ENCODE peak calls at places on chromosome 5, in seven cellular contexts. One of them, this sample, is unnamed.
A peak's percentile ranks its signal among the peaks of the same experiment; 100 is the strongest.

GRCh38 chr5:174172104-174172965 is 126.8 kb downstream of the NSG2 start:
- DNase-seq in CD8-positive, alpha-beta T cell: no peak
- DNase-seq in EH: peak; percentile 42
- DNase-seq in Peyer's patch: no peak
- DNase-seq in amniotic stem cell: no peak
- DNase-seq in GM12891: no peak
- DNase-seq in Ammon's horn: peak; percentile 67
- DNase-seq in this sample: no peak

GRCh38 chr5:163366757-163367156 is 70.6 kb upstream of the CCNG1 start:
- DNase-seq in Peyer's patch: no peak
- DNase-seq in Ammon's horn: no peak
- DNase-seq in EH: no peak
- DNase-seq in amniotic stem cell: no peak
- DNase-seq in GM12891: no peak
- DNase-seq in CD8-positive, alpha-beta T cell: no peak
- DNase-seq in this sample: no peak

GRCh38 chr5:43433381-43433780 is 21.2 kb upstream of the CCL28 start:
- DNase-seq in EH: no peak
- DNase-seq in CD8-positive, alpha-beta T cell: no peak
- DNase-seq in Ammon's horn: no peak
- DNase-seq in amniotic stem cell: no peak
- DNase-seq in GM12891: no peak
- DNase-seq in Peyer's patch: no peak
- DNase-seq in this sample: no peak

GRCh38 chr5:37871023-37871815 is 31.4 kb upstream of the GDNF start:
- DNase-seq in CD8-positive, alpha-beta T cell: no peak
- DNase-seq in GM12891: no peak
- DNase-seq in Ammon's horn: no peak
- DNase-seq in amniotic stem cell: peak; percentile 39
- DNase-seq in Peyer's patch: no peak
- DNase-seq in EH: peak; percentile 82
- DNase-seq in this sample: no peak

GRCh38 chr5:72252574-72253155 is 67.4 kb downstream of the MRPS27 start:
- DNase-seq in amniotic stem cell: no peak
- DNase-seq in EH: peak; percentile 67
- DNase-seq in Peyer's patch: no peak
- DNase-seq in Ammon's horn: no peak
- DNase-seq in GM12891: no peak
- DNase-seq in CD8-positive, alpha-beta T cell: no peak
- DNase-seq in this sample: no peak

GRCh38 chr5:10018211-10018610 is 231.5 kb downstream of the ATPSCKMT start:
- DNase-seq in EH: peak; percentile 66
- DNase-seq in Peyer's patch: no peak
- DNase-seq in amniotic stem cell: no peak
- DNase-seq in Ammon's horn: no peak
- DNase-seq in GM12891: no peak
- DNase-seq in CD8-positive, alpha-beta T cell: no peak
- DNase-seq in this sample: no peak

GRCh38 chr5:6715758-6716633 is 2.8 kb downstream of the TENT4A start:
- DNase-seq in Ammon's horn: no peak
- DNase-seq in amniotic stem cell: no peak
- DNase-seq in GM12891: no peak
- DNase-seq in Peyer's patch: peak; percentile 63
- DNase-seq in EH: no peak
- DNase-seq in CD8-positive, alpha-beta T cell: no peak
- DNase-seq in this sample: no peak

GRCh38 chr5:141507387-141508091 is 18.7 kb downstream of the PCDHGC5 start:
- DNase-seq in amniotic stem cell: peak; percentile 36
- DNase-seq in Ammon's horn: no peak
- DNase-seq in CD8-positive, alpha-beta T cell: no peak
- DNase-seq in GM12891: no peak
- DNase-seq in Peyer's patch: no peak
- DNase-seq in EH: peak; percentile 93
- DNase-seq in this sample: no peak

GRCh38 chr5:99441235-99441634 is 512.4 kb upstream of the CHD1 start:
- DNase-seq in amniotic stem cell: no peak
- DNase-seq in Ammon's horn: no peak
- DNase-seq in CD8-positive, alpha-beta T cell: no peak
- DNase-seq in GM12891: no peak
- DNase-seq in Peyer's patch: no peak
- DNase-seq in EH: no peak
- DNase-seq in this sample: no peak

GRCh38 chr5:64790210-64790609 is 21.5 kb downstream of the CWC27 start:
- DNase-seq in Peyer's patch: no peak
- DNase-seq in GM12891: no peak
- DNase-seq in EH: peak; percentile 60
- DNase-seq in amniotic stem cell: no peak
- DNase-seq in Ammon's horn: no peak
- DNase-seq in CD8-positive, alpha-beta T cell: no peak
- DNase-seq in this sample: no peak

GRCh38 chr5:98109561-98110006 is 663.9 kb upstream of the RGMB start:
- DNase-seq in GM12891: no peak
- DNase-seq in Peyer's patch: no peak
- DNase-seq in Ammon's horn: no peak
- DNase-seq in CD8-positive, alpha-beta T cell: no peak
- DNase-seq in EH: peak; percentile 92
- DNase-seq in amniotic stem cell: peak; percentile 27
- DNase-seq in this sample: no peak

GRCh38 chr5:170251462-170251861 is 18.7 kb downstream of the C5orf58 start:
- DNase-seq in GM12891: no peak
- DNase-seq in Ammon's horn: no peak
- DNase-seq in Peyer's patch: no peak
- DNase-seq in CD8-positive, alpha-beta T cell: no peak
- DNase-seq in EH: no peak
- DNase-seq in amniotic stem cell: no peak
- DNase-seq in this sample: no peak

GRCh38 chr5:75405296-75405695 is 68.3 kb downstream of the HMGCR start:
- DNase-seq in CD8-positive, alpha-beta T cell: no peak
- DNase-seq in Peyer's patch: no peak
- DNase-seq in EH: peak; percentile 6
- DNase-seq in Ammon's horn: no peak
- DNase-seq in GM12891: no peak
- DNase-seq in amniotic stem cell: no peak
- DNase-seq in this sample: no peak

GRCh38 chr5:134824681-134825080 is 21.1 kb upstream of the C5orf24 start:
- DNase-seq in CD8-positive, alpha-beta T cell: no peak
- DNase-seq in EH: no peak
- DNase-seq in GM12891: no peak
- DNase-seq in Peyer's patch: no peak
- DNase-seq in amniotic stem cell: no peak
- DNase-seq in Ammon's horn: no peak
- DNase-seq in this sample: no peak

GRCh38 chr5:148238395-148238794 is at the start of gene MARCOL:
- DNase-seq in Peyer's patch: no peak
- DNase-seq in Ammon's horn: no peak
- DNase-seq in EH: no peak
- DNase-seq in CD8-positive, alpha-beta T cell: no peak
- DNase-seq in GM12891: no peak
- DNase-seq in amniotic stem cell: no peak
- DNase-seq in this sample: no peak

GRCh38 chr5:141211-141610 is 49.2 kb downstream of the PLEKHG4B start:
- DNase-seq in EH: no peak
- DNase-seq in Peyer's patch: no peak
- DNase-seq in CD8-positive, alpha-beta T cell: no peak
- DNase-seq in GM12891: no peak
- DNase-seq in amniotic stem cell: no peak
- DNase-seq in Ammon's horn: no peak
- DNase-seq in this sample: no peak

GRCh38 chr5:154593091-154593490 is 115.1 kb upstream of the HAND1 start:
- DNase-seq in CD8-positive, alpha-beta T cell: no peak
- DNase-seq in Ammon's horn: no peak
- DNase-seq in GM12891: no peak
- DNase-seq in amniotic stem cell: peak; percentile 12
- DNase-seq in EH: peak; percentile 57
- DNase-seq in Peyer's patch: no peak
- DNase-seq in this sample: no peak

GRCh38 chr5:107461770-107462169 is 209.0 kb downstream of the EFNA5 start:
- DNase-seq in Peyer's patch: no peak
- DNase-seq in Ammon's horn: no peak
- DNase-seq in EH: no peak
- DNase-seq in amniotic stem cell: no peak
- DNase-seq in CD8-positive, alpha-beta T cell: no peak
- DNase-seq in GM12891: no peak
- DNase-seq in this sample: no peak

GRCh38 chr5:175830586-175831300 is 40.6 kb upstream of the CPLX2 start:
- DNase-seq in Ammon's horn: peak; percentile 77
- DNase-seq in amniotic stem cell: no peak
- DNase-seq in CD8-positive, alpha-beta T cell: no peak
- DNase-seq in Peyer's patch: no peak
- DNase-seq in EH: no peak
- DNase-seq in GM12891: no peak
- DNase-seq in this sample: no peak

GRCh38 chr5:36614657-36615308 is 8.4 kb downstream of the SLC1A3 start:
- DNase-seq in Ammon's horn: no peak
- DNase-seq in amniotic stem cell: no peak
- DNase-seq in GM12891: no peak
- DNase-seq in EH: no peak
- DNase-seq in CD8-positive, alpha-beta T cell: no peak
- DNase-seq in Peyer's patch: no peak
- DNase-seq in this sample: no peak

GRCh38 chr5:54520438-54520846 is 2.9 kb downstream of the SNX18 start:
- DNase-seq in CD8-positive, alpha-beta T cell: no peak
- DNase-seq in Ammon's horn: peak; percentile 73
- DNase-seq in amniotic stem cell: no peak
- DNase-seq in EH: peak; percentile 69
- DNase-seq in Peyer's patch: no peak
- DNase-seq in GM12891: no peak
- DNase-seq in this sample: peak; percentile 41

GRCh38 chr5:97127727-97128126 is 14.7 kb downstream of the LIX1 start:
- DNase-seq in EH: no peak
- DNase-seq in amniotic stem cell: no peak
- DNase-seq in GM12891: no peak
- DNase-seq in Peyer's patch: no peak
- DNase-seq in Ammon's horn: no peak
- DNase-seq in CD8-positive, alpha-beta T cell: no peak
- DNase-seq in this sample: no peak

GRCh38 chr5:90418214-90418613 is 8.7 kb upstream of the CETN3 start:
- DNase-seq in Ammon's horn: no peak
- DNase-seq in Peyer's patch: no peak
- DNase-seq in EH: no peak
- DNase-seq in GM12891: no peak
- DNase-seq in CD8-positive, alpha-beta T cell: no peak
- DNase-seq in amniotic stem cell: no peak
- DNase-seq in this sample: no peak

GRCh38 chr5:9545959-9546851 is at the start of gene SEMA5A:
- DNase-seq in GM12891: peak; percentile 18
- DNase-seq in Ammon's horn: peak; percentile 80
- DNase-seq in EH: peak; percentile 86
- DNase-seq in amniotic stem cell: peak; percentile 38
- DNase-seq in CD8-positive, alpha-beta T cell: no peak
- DNase-seq in Peyer's patch: peak; percentile 82
- DNase-seq in this sample: peak; percentile 84